ENCODE peak calls at places on chromosomes 12 and 14, in five cellular contexts. O, N, C, A and R are unnamed samples.

GRCh38 chr14:63562414-63562813 is 19.2 kb upstream of the PPP2R5E start:
- DNase-seq in O (no peak), N (no peak), C (no peak), A (no peak), R (no peak)

GRCh38 chr14:104223101-104223809 is 84.9 kb downstream of the KIF26A start:
- DNase-seq in N (no peak), A (no peak), O (peak), C (no peak), R (peak)

GRCh38 chr12:123363743-123364531 is 710 bp downstream of the SBNO1 start:
- DNase-seq in O (peak), C (no peak), N (peak), A (no peak), R (peak)

GRCh38 chr12:14854586-14855163 is 11.3 kb upstream of the ART4 start:
- DNase-seq in A (no peak), C (no peak), O (no peak), N (no peak), R (no peak)

GRCh38 chr12:76303365-76303764 is 44.9 kb downstream of the BBS10 start:
- DNase-seq in C (no peak), A (no peak), O (no peak), N (no peak), R (no peak)

GRCh38 chr12:68980476-68981212 is 47.7 kb upstream of the CPM start:
- DNase-seq in O (no peak), A (no peak), C (no peak), N (no peak), R (no peak)

GRCh38 chr12:95318071-95318545 is 100.5 kb downstream of the VEZT start:
- DNase-seq in A (no peak), N (peak), O (no peak), C (no peak), R (no peak)

GRCh38 chr14:99728231-99728920 is 44.3 kb downstream of the CYP46A1 start:
- DNase-seq in A (no peak), N (no peak), C (no peak), O (no peak), R (no peak)

GRCh38 chr14:22822017-22822618 is 6.9 kb upstream of the SLC7A7 start:
- DNase-seq in C (no peak), N (no peak), A (no peak), O (no peak), R (no peak)

GRCh38 chr14:75736845-75737485 is 75.9 kb downstream of the TTLL5 start:
- DNase-seq in O (no peak), C (no peak), A (no peak), N (no peak), R (no peak)

GRCh38 chr14:63186453-63186852 is 17.8 kb upstream of the RHOJ start:
- DNase-seq in O (no peak), A (no peak), C (no peak), N (no peak), R (no peak)

GRCh38 chr12:64008596-64008995 is 164.1 kb downstream of the SRGAP1 start:
- DNase-seq in A (no peak), N (no peak), C (no peak), O (no peak), R (no peak)

GRCh38 chr14:61459229-61459628 is 137.8 kb downstream of the PRKCH start:
- DNase-seq in C (no peak), N (no peak), A (no peak), O (no peak), R (no peak)

GRCh38 chr12:52847335-52848102 is 1.3 kb downstream of the KRT78 start:
- DNase-seq in O (no peak), N (no peak), A (no peak), C (no peak), R (no peak)

GRCh38 chr14:96362071-96362964 is 823 bp downstream of the ATG2B start:
- DNase-seq in C (peak), O (no peak), N (peak), A (peak), R (peak)

GRCh38 chr14:52351191-52351560 is 37.1 kb downstream of the PTGER2 start:
- DNase-seq in A (no peak), C (no peak), N (no peak), O (no peak), R (no peak)

GRCh38 chr12:2198088-2198501 is 145.3 kb downstream of the CACNA1C start:
- DNase-seq in N (no peak), O (no peak), A (no peak), C (peak), R (no peak)

GRCh38 chr12:89939468-89940215 is 231.0 kb upstream of the ATP2B1 start:
- DNase-seq in C (no peak), A (no peak), N (no peak), O (no peak), R (no peak)

GRCh38 chr12:109663766-109664165 is 49.9 kb upstream of the FAM222A start:
- DNase-seq in A (no peak), C (no peak), N (no peak), O (no peak), R (no peak)

GRCh38 chr14:99980299-99980698 is 84.9 kb upstream of the EVL start:
- DNase-seq in O (no peak), C (no peak), A (no peak), N (no peak), R (no peak)

GRCh38 chr12:47267571-47267970 is 187.8 kb upstream of the AMIGO2 start:
- DNase-seq in A (no peak), C (no peak), N (no peak), O (no peak), R (no peak)

GRCh38 chr12:100376166-100376565 is 19.3 kb downstream of the SLC17A8 start:
- DNase-seq in C (no peak), A (no peak), N (no peak), O (no peak), R (no peak)

GRCh38 chr14:96309907-96310330 is 53.2 kb downstream of the ATG2B start:
- DNase-seq in A (no peak), N (peak), C (no peak), O (no peak), R (no peak)

GRCh38 chr14:31380106-31380505 is 40.2 kb downstream of the HEATR5A start:
- DNase-seq in N (no peak), C (no peak), O (no peak), A (no peak), R (no peak)

GRCh38 chr12:56998981-56999380 is 7.4 kb downstream of the ZBTB39 start:
- DNase-seq in O (no peak), A (peak), N (no peak), C (no peak), R (no peak)

GRCh38 chr14:63387691-63388090 is 69.0 kb upstream of the GPHB5 start:
- DNase-seq in C (no peak), O (no peak), A (no peak), N (no peak), R (no peak)

GRCh38 chr14:20719777-20720176 is 25.9 kb upstream of the EDDM3A start:
- DNase-seq in C (no peak), N (no peak), A (no peak), O (no peak), R (no peak)

GRCh38 chr14:20712900-20713299 is 24.3 kb downstream of the ANG start:
- DNase-seq in O (no peak), A (no peak), N (no peak), C (no peak), R (no peak)

GRCh38 chr14:20711275-20712069 is 22.9 kb downstream of the ANG start:
- DNase-seq in A (no peak), N (no peak), C (no peak), O (no peak), R (no peak)

DNA sequence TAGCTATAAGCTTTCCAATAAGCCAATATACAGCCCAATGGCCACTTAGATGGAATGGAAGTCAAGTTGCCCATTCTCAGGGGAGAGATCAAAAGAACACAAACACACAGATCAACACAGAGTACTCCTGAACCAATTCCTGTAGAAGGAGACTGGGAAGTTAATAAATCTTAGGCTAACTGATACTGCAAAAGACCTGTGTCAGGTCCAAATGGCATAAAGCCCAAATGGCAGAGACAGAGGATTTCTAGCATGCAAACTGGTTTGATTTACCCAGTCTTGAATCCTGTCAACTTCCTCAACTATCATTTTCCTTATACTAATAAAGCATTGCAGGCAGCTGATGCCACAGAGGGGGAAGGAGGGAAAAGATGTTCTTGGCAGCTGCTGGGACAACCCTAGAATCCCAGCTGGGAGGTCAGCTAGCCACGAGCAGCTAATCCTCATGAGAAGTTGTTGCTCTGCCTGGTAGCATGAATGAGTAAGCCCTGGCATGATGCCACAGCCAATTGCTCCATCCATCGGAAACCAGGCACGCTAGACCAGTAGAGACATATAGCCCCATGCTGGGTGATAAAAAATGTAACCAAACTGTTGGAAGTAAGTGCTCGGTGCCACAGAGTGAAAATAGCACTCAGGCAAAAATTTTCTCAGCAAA is 26.2 kb downstream of the ANG start:
- DNase-seq in O (no peak), A (no peak), N (no peak), C (no peak), R (no peak)
- TF ChIP-seq ZBTB33 in O (no peak), A (no peak), N (no peak), C (no peak), R (no peak)

GRCh38 chr12:29317556-29318363 is 63.2 kb downstream of the ERGIC2 start:
- DNase-seq in C (peak), A (peak), N (peak), O (peak), R (peak)
- TF ChIP-seq ZBTB33 in C (no peak), A (no peak), N (no peak), O (no peak), R (no peak)

GRCh38 chr14:55328317-55328716 is 57.1 kb downstream of the FBXO34 start:
- DNase-seq in N (peak), C (no peak), O (no peak), A (no peak), R (no peak)
- TF ChIP-seq ZBTB33 in N (no peak), C (no peak), O (no peak), A (no peak), R (no peak)

GRCh38 chr14:70339039-70339438 is 20.4 kb downstream of the COX16 start:
- DNase-seq in N (no peak), O (no peak), C (no peak), A (no peak), R (no peak)
- TF ChIP-seq ZBTB33 in N (no peak), O (no peak), C (no peak), A (no peak), R (no peak)

DNA sequence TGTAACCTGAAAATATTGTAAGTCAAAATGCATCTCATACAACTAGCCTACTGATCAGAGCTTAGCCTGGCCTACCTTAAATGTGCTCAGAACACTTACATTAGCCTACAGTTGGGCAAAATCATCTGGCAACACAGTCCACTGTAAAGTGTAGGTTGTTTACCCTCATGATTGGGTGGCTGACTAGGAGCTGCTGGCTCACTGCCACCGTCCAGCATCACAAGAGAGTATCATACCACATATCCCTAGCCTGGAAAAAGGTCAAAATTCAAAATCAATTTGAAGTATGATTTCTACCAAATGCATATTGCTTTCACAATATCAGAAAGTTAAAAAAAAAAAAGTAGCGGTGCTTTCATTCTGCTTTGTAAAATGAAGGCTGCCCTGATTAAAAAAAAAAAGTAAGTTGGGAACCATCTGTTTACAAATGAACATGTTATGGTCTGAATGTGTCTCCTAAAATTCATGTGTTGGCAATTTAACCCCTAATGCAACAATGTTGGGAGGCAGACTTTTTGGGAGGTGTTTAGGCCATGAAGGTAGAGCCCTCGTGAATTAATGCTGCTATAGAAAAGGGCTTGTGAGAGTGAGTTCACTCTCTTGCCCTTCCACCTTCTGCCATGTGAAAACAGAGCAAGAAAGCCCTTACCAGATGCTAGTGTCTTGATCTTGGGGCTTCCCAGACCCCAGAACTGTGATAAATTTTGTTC is 211.8 kb downstream of the PPM1H start:
- DNase-seq in N (no peak), C (no peak), O (no peak), A (no peak), R (no peak)
- TF ChIP-seq ZBTB33 in N (no peak), C (no peak), O (no peak), A (no peak), R (no peak)

GRCh38 chr14:95183082-95183481 is 25.8 kb upstream of the DICER1 start:
- DNase-seq in A (no peak), C (no peak), O (no peak), N (no peak), R (no peak)
- TF ChIP-seq ZBTB33 in A (no peak), C (no peak), O (no peak), N (no peak), R (no peak)

DNA sequence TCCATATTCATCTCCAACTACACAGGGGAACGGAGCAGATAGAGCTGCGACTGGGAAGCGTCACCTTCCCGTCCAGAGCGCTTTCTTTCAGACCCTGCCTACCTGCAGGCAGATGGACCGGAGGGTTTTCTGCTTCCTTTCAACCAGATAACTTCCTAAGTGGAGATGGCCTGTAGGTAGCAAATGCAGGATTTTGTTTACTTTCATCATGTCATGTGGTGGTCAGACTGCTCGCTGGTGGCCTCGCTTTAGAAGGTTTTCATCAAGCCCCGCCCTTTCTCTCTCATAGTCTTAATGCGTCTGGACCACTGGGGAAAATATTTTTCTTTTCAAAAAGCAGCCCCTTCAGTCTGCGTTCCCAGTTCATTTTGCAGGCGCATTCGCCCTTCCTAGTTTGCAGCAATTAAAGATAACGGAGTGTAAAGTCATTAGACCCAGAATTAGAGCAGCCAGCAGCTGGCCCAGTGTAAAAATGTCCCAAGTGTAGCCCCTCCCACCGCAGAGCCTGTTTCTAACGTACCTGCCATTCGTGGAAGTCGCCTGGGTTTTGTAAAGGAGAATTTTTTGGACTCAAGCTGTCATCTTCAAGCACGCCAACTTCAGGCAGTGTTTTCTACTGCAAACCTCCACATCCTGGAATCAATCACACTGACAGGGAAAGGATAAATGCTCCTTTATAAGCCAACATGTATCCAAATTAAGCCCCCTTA is 68.9 kb downstream of the TESC start:
- DNase-seq in N (no peak), C (no peak), O (no peak), A (no peak), R (no peak)
- TF ChIP-seq ZBTB33 in N (no peak), C (no peak), O (no peak), A (no peak), R (no peak)

GRCh38 chr14:72701232-72701555 is 192.7 kb downstream of the DPF3 start:
- DNase-seq in N (no peak), C (no peak), O (no peak), A (no peak), R (peak)
- TF ChIP-seq ZBTB33 in N (no peak), C (no peak), O (no peak), A (no peak), R (no peak)

GRCh38 chr12:42237052-42237852 is 796 bp downstream of the YAF2 start:
- DNase-seq in C (peak), O (peak), N (peak), A (peak), R (peak)

GRCh38 chr12:42240131-42240750 is 2.2 kb upstream of the YAF2 start:
- DNase-seq in C (no peak), O (no peak), N (no peak), A (no peak), R (no peak)

GRCh38 chr12:42238240-42239140 is at the start of gene YAF2:
- DNase-seq in C (peak), O (peak), A (peak), N (peak), R (peak)

GRCh38 chr12:42236017-42236416 is 2.0 kb downstream of the YAF2 start:
- DNase-seq in C (no peak), N (no peak), O (no peak), A (no peak), R (no peak)

DNA sequence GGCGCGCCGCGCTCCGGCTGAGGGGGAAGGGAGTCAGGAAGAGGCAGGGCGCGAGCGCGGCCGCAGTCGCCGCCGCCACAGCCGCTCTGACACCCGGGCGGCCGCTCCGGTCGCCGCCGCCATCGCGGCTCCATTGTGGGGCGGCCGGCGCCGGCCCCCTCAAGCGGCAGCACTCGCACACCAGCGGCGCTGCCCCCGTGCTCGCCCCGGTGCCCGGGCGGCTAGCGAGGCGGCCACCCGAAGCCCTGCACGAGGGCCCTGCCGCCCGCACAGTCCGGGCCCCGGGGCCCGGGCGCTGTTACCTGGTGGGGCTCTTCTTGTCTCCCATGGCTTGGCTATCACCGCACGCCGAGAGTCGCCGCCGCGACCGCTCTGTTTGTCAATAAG is 202 bp downstream of the YAF2 start:
- DNase-seq in C (no peak), O (no peak), A (no peak), N (no peak), R (no peak)
- TF ChIP-seq ZBTB33 in C (no peak), O (no peak), A (no peak), N (no peak), R (no peak)